ENCODE peak calls at places on chromosome 17, in six cellular contexts. B is tibial artery, T is fibroblast of pulmonary artery, H is GM12865, Z is A549, U is fibroblast of villous mesenchyme. J is an unnamed sample.
A peak's percentile ranks its signal among the peaks of the same experiment; 100 is the strongest.

GRCh38 chr17:45029096-45029495 is 22.3 kb downstream of the DCAKD start:
- DNase-seq in B (no peak), T (no peak), H (peak; percentile 32), Z (no peak), U (no peak), J (no peak)

GRCh38 chr17:57869599-57870282 is 19.9 kb upstream of the MRPS23 start:
- DNase-seq in B (no peak), T (peak; percentile 69), H (no peak), Z (peak; percentile 62), U (peak; percentile 96), J (peak; percentile 81)

GRCh38 chr17:1398900-1399299 is 1.1 kb downstream of the YWHAE start:
- DNase-seq in B (no peak), T (peak; percentile 33), H (peak; percentile 25), Z (peak; percentile 37), U (no peak), J (peak; percentile 39)

GRCh38 chr17:66138120-66138519 is 53.8 kb downstream of the CEP112 start:
- DNase-seq in B (no peak), T (no peak), H (no peak), Z (no peak), U (no peak), J (no peak)

GRCh38 chr17:62965649-62966425 is at the start of gene TANC2:
- DNase-seq in B (peak; percentile 81), T (peak; percentile 82), H (peak; percentile 73), Z (peak; percentile 92), U (peak; percentile 79), J (peak; percentile 57)

GRCh38 chr17:71287246-71287828 is 833.5 kb upstream of the SOX9 start:
- DNase-seq in B (no peak), T (peak; percentile 1), H (no peak), Z (no peak), U (no peak), J (no peak)

GRCh38 chr17:37492167-37492566 is 2.5 kb downstream of the DUSP14 start:
- DNase-seq in B (no peak), T (no peak), H (no peak), Z (no peak), U (no peak), J (no peak)

GRCh38 chr17:64002658-64003525 is 4.7 kb downstream of the PRR29 start:
- DNase-seq in B (no peak), T (no peak), H (no peak), Z (no peak), U (no peak), J (no peak)

GRCh38 chr17:79084291-79085153 is 9.9 kb downstream of the ENGASE start:
- DNase-seq in B (no peak), T (no peak), H (no peak), Z (no peak), U (no peak), J (no peak)

GRCh38 chr17:30415491-30415890 is 36.8 kb downstream of the CPD start:
- DNase-seq in B (no peak), T (no peak), H (no peak), Z (no peak), U (no peak), J (peak; percentile 36)

GRCh38 chr17:51059781-51060180 is 60.9 kb downstream of the SPAG9 start:
- DNase-seq in B (no peak), T (peak; percentile 53), H (no peak), Z (no peak), U (no peak), J (no peak)

DNA sequence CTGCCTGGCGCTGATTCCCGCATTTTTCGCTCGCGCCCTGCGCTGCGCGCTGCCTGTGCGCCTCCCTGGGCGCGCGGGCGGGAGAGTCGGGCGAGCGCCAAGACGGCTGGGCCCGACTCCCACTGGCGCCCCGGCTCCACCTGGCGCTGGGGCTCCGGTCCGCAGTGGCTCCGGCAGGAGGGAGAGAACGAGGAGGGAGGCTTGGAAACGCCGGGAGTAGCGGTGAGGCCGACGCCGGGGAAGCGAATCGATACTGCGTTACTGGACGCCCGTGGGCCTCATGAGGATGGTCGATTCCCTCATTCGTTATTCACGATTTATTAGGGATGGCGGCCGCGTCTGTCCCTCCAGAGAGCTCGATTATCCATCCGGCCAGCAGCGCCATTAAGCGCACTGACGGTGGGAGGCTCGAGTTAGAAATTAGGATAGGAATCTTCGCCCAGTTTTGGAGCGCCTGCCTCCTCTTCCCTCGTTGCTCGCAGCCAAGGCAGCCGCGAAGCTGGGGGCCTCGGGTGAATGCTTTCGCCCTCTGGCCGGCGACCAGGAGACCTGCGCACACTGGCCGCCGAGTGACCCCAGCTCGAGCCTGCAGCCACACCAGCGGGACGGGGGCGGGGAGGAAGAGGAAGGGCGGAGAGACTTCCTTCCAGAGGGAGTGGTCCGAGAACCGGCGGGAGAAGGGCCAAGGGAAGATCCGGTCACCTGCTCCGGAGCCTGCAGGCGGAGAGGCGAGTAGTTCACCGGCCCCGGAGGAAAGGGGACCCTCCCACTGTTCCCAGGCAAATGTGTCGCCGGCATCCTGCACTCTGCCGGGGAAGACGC is 1.3 kb upstream of the PCGF2 start:
- DNase-seq in B (peak; percentile 92), T (peak; percentile 62), H (peak; percentile 74), Z (peak; percentile 92), U (peak; percentile 79), J (peak; percentile 48)
- TF ChIP-seq CTCF in B (no peak), T (no peak), H (no peak), Z (no peak), U (no peak), J (no peak)

DNA sequence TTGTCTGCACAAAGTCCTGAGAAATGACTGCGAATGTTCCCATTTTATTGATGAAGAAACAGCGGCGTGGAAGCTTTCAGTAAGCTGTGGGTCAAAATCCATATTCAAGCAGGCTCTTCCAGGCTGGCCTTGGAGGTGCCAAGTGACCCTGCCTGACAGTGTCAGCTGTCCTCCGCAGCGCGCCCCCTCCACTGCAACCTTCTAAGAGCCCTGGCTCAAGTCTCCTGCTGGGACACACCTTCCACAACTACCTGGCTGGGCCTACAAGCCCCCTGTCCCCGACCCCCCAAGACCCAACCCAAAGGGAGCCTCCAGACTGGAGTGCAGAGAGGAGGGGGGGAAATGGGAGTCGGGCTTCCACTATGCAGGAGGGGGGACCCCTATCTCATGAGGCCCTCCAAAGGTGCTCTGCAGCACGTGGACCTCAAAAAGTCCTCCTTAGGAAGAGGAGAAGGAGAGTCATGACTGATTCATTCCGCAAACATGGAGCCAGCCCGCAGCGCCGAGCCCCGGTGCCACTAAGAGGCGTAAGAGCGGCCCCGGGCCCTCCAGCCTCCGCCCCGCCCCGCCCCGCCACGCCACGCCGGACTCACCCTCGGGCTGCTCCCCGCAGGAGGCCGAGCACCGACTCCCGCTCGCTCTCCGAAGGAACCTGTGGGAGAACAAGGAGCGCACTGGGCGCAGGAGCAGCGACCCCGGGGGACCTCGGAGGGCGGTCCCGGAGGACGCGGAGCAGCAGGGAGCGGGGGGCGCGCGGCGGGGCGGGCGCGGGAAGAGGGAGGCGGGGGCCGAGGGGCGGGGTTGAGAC is 574 bp downstream of the MPP3 start:
- DNase-seq in B (peak; percentile 42), T (peak; percentile 49), H (no peak), Z (peak; percentile 76), U (peak; percentile 67), J (peak; percentile 83)
- TF ChIP-seq CTCF in B (no peak), T (no peak), H (no peak), Z (no peak), U (no peak), J (no peak)

DNA sequence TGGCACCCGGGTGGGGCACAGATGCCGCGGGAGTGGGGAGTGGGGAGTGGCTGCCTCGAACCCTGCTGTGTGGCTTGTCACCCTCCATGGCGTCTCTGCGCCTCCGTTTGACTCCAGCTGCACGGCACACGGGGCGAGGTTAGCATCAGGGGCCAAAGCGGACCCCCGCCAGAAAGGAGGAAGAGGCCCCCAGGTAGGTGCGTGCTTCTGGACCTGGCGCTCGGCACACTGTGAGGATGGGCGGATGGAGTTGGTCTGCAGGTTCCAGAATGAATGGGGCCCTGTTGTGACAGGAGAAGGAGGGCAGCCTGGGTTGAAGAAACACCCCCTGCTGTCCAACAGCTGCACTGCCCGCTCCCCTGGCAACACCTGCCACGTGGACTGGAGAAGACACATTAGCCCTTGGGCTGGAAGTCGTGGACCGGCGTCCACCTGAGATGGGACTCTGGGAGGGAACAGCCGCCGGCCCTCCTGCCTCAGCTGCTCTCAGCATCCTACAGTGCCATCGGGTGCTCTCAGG is 9.4 kb upstream of the FASN start:
- DNase-seq in B (no peak), T (no peak), H (no peak), Z (peak; percentile 59), U (no peak), J (peak; percentile 37)
- TF ChIP-seq CTCF in B (no peak), T (peak; percentile 29), H (peak; percentile 25), Z (peak; percentile 8), U (peak; percentile 30), J (peak; percentile 31)

GRCh38 chr17:2701996-2702741 is 9.4 kb downstream of the CLUH start:
- DNase-seq in B (no peak), T (no peak), H (no peak), Z (no peak), U (no peak), J (no peak)

GRCh38 chr17:2704890-2705248 is 6.7 kb downstream of the CLUH start:
- DNase-seq in B (no peak), T (no peak), H (no peak), Z (no peak), U (no peak), J (no peak)

GRCh38 chr17:2704031-2704889 is 7.3 kb downstream of the CLUH start:
- DNase-seq in B (no peak), T (no peak), H (no peak), Z (no peak), U (no peak), J (no peak)

GRCh38 chr17:2703606-2704005 is 8.0 kb downstream of the CLUH start:
- DNase-seq in B (no peak), T (no peak), H (no peak), Z (no peak), U (no peak), J (no peak)

GRCh38 chr17:2703181-2703580 is 8.4 kb downstream of the CLUH start:
- DNase-seq in B (no peak), T (no peak), H (no peak), Z (no peak), U (no peak), J (no peak)
- TF ChIP-seq CTCF in B (no peak), T (no peak), H (no peak), Z (no peak), U (no peak), J (no peak)

GRCh38 chr17:81393684-81394376 is 1.4 kb upstream of the BAHCC1 start:
- DNase-seq in B (peak; percentile 100), T (peak; percentile 100), H (peak; percentile 91), Z (peak; percentile 100), U (peak; percentile 100), J (peak; percentile 100)
- TF ChIP-seq CTCF in B (peak; percentile 30), T (peak; percentile 16), H (no peak), Z (peak; percentile 21), U (no peak), J (no peak)

GRCh38 chr17:74815671-74816370 is 39.7 kb upstream of the NAT9 start:
- DNase-seq in B (no peak), T (no peak), H (no peak), Z (no peak), U (no peak), J (no peak)
- TF ChIP-seq CTCF in B (no peak), T (peak; percentile 29), H (peak; percentile 4), Z (no peak), U (peak; percentile 20), J (peak; percentile 26)

GRCh38 chr17:4584125-4584834 is at the start of gene SMTNL2:
- DNase-seq in B (no peak), T (no peak), H (no peak), Z (no peak), U (no peak), J (no peak)
- TF ChIP-seq CTCF in B (no peak), T (no peak), H (no peak), Z (peak; percentile 9), U (no peak), J (no peak)